ENCODE peak calls at places on chromosomes 12 and 14, in eight cellular contexts. One of them, this sample, is unnamed.

GRCh38 chr14:34501997-34502396 is 37.5 kb downstream of the EAPP start:
- DNase-seq in EL: peak
- DNase-seq in stimulated activated CD4-positive, alpha-beta T cell treated with anti-CD3 and anti-CD28 coated beads, Interleukin-4, amount 100 ng/mL, for 1 hour: no peak
- DNase-seq in GM20000: no peak
- DNase-seq in Calu3: no peak
- DNase-seq in GM12865: no peak
- DNase-seq in activated naive CD8-positive, alpha-beta T cell treated with anti-CD3 and anti-CD28 coated beads, Interleukin-2, amount 50 U/mL, for 16 hours: no peak
- DNase-seq in mucosa of descending colon: no peak
- DNase-seq in this sample: no peak

GRCh38 chr14:85165091-85165490 is 364.9 kb upstream of the FLRT2 start:
- DNase-seq in EL: no peak
- DNase-seq in activated naive CD8-positive, alpha-beta T cell treated with anti-CD3 and anti-CD28 coated beads, Interleukin-2, amount 50 U/mL, for 16 hours: no peak
- DNase-seq in GM12865: no peak
- DNase-seq in mucosa of descending colon: no peak
- DNase-seq in GM20000: no peak
- DNase-seq in Calu3: no peak
- DNase-seq in stimulated activated CD4-positive, alpha-beta T cell treated with anti-CD3 and anti-CD28 coated beads, Interleukin-4, amount 100 ng/mL, for 1 hour: no peak
- DNase-seq in this sample: no peak

GRCh38 chr12:121748571-121749265 is 36.2 kb downstream of the TMEM120B start:
- DNase-seq in mucosa of descending colon: no peak
- DNase-seq in EL: peak
- DNase-seq in GM12865: no peak
- DNase-seq in GM20000: no peak
- DNase-seq in activated naive CD8-positive, alpha-beta T cell treated with anti-CD3 and anti-CD28 coated beads, Interleukin-2, amount 50 U/mL, for 16 hours: no peak
- DNase-seq in Calu3: peak
- DNase-seq in stimulated activated CD4-positive, alpha-beta T cell treated with anti-CD3 and anti-CD28 coated beads, Interleukin-4, amount 100 ng/mL, for 1 hour: peak
- DNase-seq in this sample: no peak

GRCh38 chr12:11543513-11544168 is 105.8 kb upstream of the ETV6 start:
- DNase-seq in GM20000: no peak
- DNase-seq in stimulated activated CD4-positive, alpha-beta T cell treated with anti-CD3 and anti-CD28 coated beads, Interleukin-4, amount 100 ng/mL, for 1 hour: no peak
- DNase-seq in EL: no peak
- DNase-seq in mucosa of descending colon: no peak
- DNase-seq in activated naive CD8-positive, alpha-beta T cell treated with anti-CD3 and anti-CD28 coated beads, Interleukin-2, amount 50 U/mL, for 16 hours: no peak
- DNase-seq in GM12865: no peak
- DNase-seq in Calu3: peak
- DNase-seq in this sample: no peak

GRCh38 chr14:99724196-99724891 is 40.2 kb downstream of the CYP46A1 start:
- DNase-seq in GM20000: no peak
- DNase-seq in mucosa of descending colon: no peak
- DNase-seq in GM12865: no peak
- DNase-seq in stimulated activated CD4-positive, alpha-beta T cell treated with anti-CD3 and anti-CD28 coated beads, Interleukin-4, amount 100 ng/mL, for 1 hour: no peak
- DNase-seq in Calu3: no peak
- DNase-seq in EL: peak
- DNase-seq in activated naive CD8-positive, alpha-beta T cell treated with anti-CD3 and anti-CD28 coated beads, Interleukin-2, amount 50 U/mL, for 16 hours: no peak
- DNase-seq in this sample: peak

GRCh38 chr12:3658327-3659163 is 94.4 kb downstream of the CRACR2A start:
- DNase-seq in EL: peak
- DNase-seq in GM12865: peak
- DNase-seq in stimulated activated CD4-positive, alpha-beta T cell treated with anti-CD3 and anti-CD28 coated beads, Interleukin-4, amount 100 ng/mL, for 1 hour: peak
- DNase-seq in mucosa of descending colon: peak
- DNase-seq in Calu3: no peak
- DNase-seq in activated naive CD8-positive, alpha-beta T cell treated with anti-CD3 and anti-CD28 coated beads, Interleukin-2, amount 50 U/mL, for 16 hours: no peak
- DNase-seq in GM20000: peak
- DNase-seq in this sample: no peak

GRCh38 chr14:61527325-61528100 is 167.8 kb upstream of the HIF1A start:
- DNase-seq in stimulated activated CD4-positive, alpha-beta T cell treated with anti-CD3 and anti-CD28 coated beads, Interleukin-4, amount 100 ng/mL, for 1 hour: no peak
- DNase-seq in EL: peak
- DNase-seq in activated naive CD8-positive, alpha-beta T cell treated with anti-CD3 and anti-CD28 coated beads, Interleukin-2, amount 50 U/mL, for 16 hours: no peak
- DNase-seq in GM12865: no peak
- DNase-seq in mucosa of descending colon: no peak
- DNase-seq in Calu3: peak
- DNase-seq in GM20000: no peak
- DNase-seq in this sample: no peak

GRCh38 chr14:32366256-32366655 is 37.2 kb downstream of the AKAP6 start:
- DNase-seq in GM20000: no peak
- DNase-seq in activated naive CD8-positive, alpha-beta T cell treated with anti-CD3 and anti-CD28 coated beads, Interleukin-2, amount 50 U/mL, for 16 hours: no peak
- DNase-seq in mucosa of descending colon: no peak
- DNase-seq in stimulated activated CD4-positive, alpha-beta T cell treated with anti-CD3 and anti-CD28 coated beads, Interleukin-4, amount 100 ng/mL, for 1 hour: no peak
- DNase-seq in EL: peak
- DNase-seq in Calu3: no peak
- DNase-seq in GM12865: no peak
- DNase-seq in this sample: no peak

GRCh38 chr12:115771065-115771464 is 506.4 kb downstream of the MED13L start:
- DNase-seq in Calu3: no peak
- DNase-seq in GM20000: no peak
- DNase-seq in GM12865: no peak
- DNase-seq in EL: peak
- DNase-seq in stimulated activated CD4-positive, alpha-beta T cell treated with anti-CD3 and anti-CD28 coated beads, Interleukin-4, amount 100 ng/mL, for 1 hour: no peak
- DNase-seq in activated naive CD8-positive, alpha-beta T cell treated with anti-CD3 and anti-CD28 coated beads, Interleukin-2, amount 50 U/mL, for 16 hours: no peak
- DNase-seq in mucosa of descending colon: peak
- DNase-seq in this sample: no peak

GRCh38 chr12:53098982-53099651 is 1.6 kb downstream of the IGFBP6 start:
- DNase-seq in GM12865: peak
- DNase-seq in Calu3: peak
- DNase-seq in stimulated activated CD4-positive, alpha-beta T cell treated with anti-CD3 and anti-CD28 coated beads, Interleukin-4, amount 100 ng/mL, for 1 hour: peak
- DNase-seq in GM20000: peak
- DNase-seq in EL: peak
- DNase-seq in mucosa of descending colon: peak
- DNase-seq in activated naive CD8-positive, alpha-beta T cell treated with anti-CD3 and anti-CD28 coated beads, Interleukin-2, amount 50 U/mL, for 16 hours: peak
- DNase-seq in this sample: peak

GRCh38 chr12:9634177-9634803 is 26.6 kb upstream of the KLRB1 start:
- DNase-seq in stimulated activated CD4-positive, alpha-beta T cell treated with anti-CD3 and anti-CD28 coated beads, Interleukin-4, amount 100 ng/mL, for 1 hour: peak
- DNase-seq in EL: peak
- DNase-seq in GM20000: peak
- DNase-seq in GM12865: peak
- DNase-seq in mucosa of descending colon: no peak
- DNase-seq in Calu3: peak
- DNase-seq in activated naive CD8-positive, alpha-beta T cell treated with anti-CD3 and anti-CD28 coated beads, Interleukin-2, amount 50 U/mL, for 16 hours: peak
- DNase-seq in this sample: no peak

GRCh38 chr12:122352394-122352793 is 70.1 kb downstream of the CLIP1 start:
- DNase-seq in mucosa of descending colon: no peak
- DNase-seq in activated naive CD8-positive, alpha-beta T cell treated with anti-CD3 and anti-CD28 coated beads, Interleukin-2, amount 50 U/mL, for 16 hours: no peak
- DNase-seq in EL: no peak
- DNase-seq in GM12865: no peak
- DNase-seq in GM20000: no peak
- DNase-seq in stimulated activated CD4-positive, alpha-beta T cell treated with anti-CD3 and anti-CD28 coated beads, Interleukin-4, amount 100 ng/mL, for 1 hour: no peak
- DNase-seq in Calu3: no peak
- DNase-seq in this sample: no peak

GRCh38 chr12:55250944-55251343 is 6.5 kb downstream of the OR6C74 start:
- DNase-seq in EL: no peak
- DNase-seq in activated naive CD8-positive, alpha-beta T cell treated with anti-CD3 and anti-CD28 coated beads, Interleukin-2, amount 50 U/mL, for 16 hours: no peak
- DNase-seq in GM20000: no peak
- DNase-seq in stimulated activated CD4-positive, alpha-beta T cell treated with anti-CD3 and anti-CD28 coated beads, Interleukin-4, amount 100 ng/mL, for 1 hour: no peak
- DNase-seq in mucosa of descending colon: no peak
- DNase-seq in GM12865: no peak
- DNase-seq in Calu3: no peak
- DNase-seq in this sample: no peak